ENCODE peak calls at places on chromosomes 11 and 22, in six cellular contexts. I, L, W, M, H and A are unnamed samples.

GRCh38 chr11:115458877-115459276 is 45.3 kb downstream of the CADM1 start:
- DNase-seq in I (no peak), L (no peak), W (no peak), M (no peak), H (no peak), A (no peak)

GRCh38 chr11:9765320-9766101 is 101.6 kb downstream of the SWAP70 start:
- DNase-seq in I (no peak), L (peak; percentile 91), W (peak; percentile 75), M (peak; percentile 73), H (no peak), A (peak; percentile 93)

GRCh38 chr11:71489311-71490043 is 36.5 kb downstream of the NADSYN1 start:
- DNase-seq in I (no peak), L (peak; percentile 58), W (no peak), M (no peak), H (no peak), A (peak; percentile 22)

GRCh38 chr22:18024276-18024939 is at the start of gene MICAL3:
- DNase-seq in I (peak; percentile 56), L (peak; percentile 66), W (peak; percentile 85), M (peak; percentile 57), H (peak; percentile 67), A (peak; percentile 65)

GRCh38 chr11:68383976-68384501 is 71.6 kb downstream of the LRP5 start:
- DNase-seq in I (peak; percentile 48), L (peak; percentile 44), W (peak; percentile 88), M (peak; percentile 71), H (peak; percentile 43), A (peak; percentile 19)

GRCh38 chr11:110490886-110491285 is 61.1 kb downstream of the FDX1 start:
- DNase-seq in I (no peak), L (peak; percentile 79), W (no peak), M (no peak), H (no peak), A (peak; percentile 86)

GRCh38 chr22:45916515-45916914 is 60.4 kb downstream of the WNT7B start:
- DNase-seq in I (no peak), L (no peak), W (no peak), M (no peak), H (no peak), A (no peak)

GRCh38 chr11:76240666-76241065 is 34.4 kb upstream of the WNT11 start:
- DNase-seq in I (no peak), L (no peak), W (peak; percentile 25), M (no peak), H (no peak), A (no peak)

GRCh38 chr11:65206441-65206841 is 24.7 kb downstream of the CAPN1 start:
- DNase-seq in I (no peak), L (no peak), W (no peak), M (no peak), H (no peak), A (no peak)

GRCh38 chr22:35203583-35203982 is 53.7 kb upstream of the HMGXB4 start:
- DNase-seq in I (no peak), L (no peak), W (no peak), M (no peak), H (no peak), A (no peak)

GRCh38 chr11:112440518-112440917 is 179.9 kb upstream of the PLET1 start:
- DNase-seq in I (no peak), L (no peak), W (no peak), M (no peak), H (no peak), A (no peak)

GRCh38 chr11:33015621-33016551 is at the start of gene DEPDC7:
- DNase-seq in I (peak; percentile 82), L (peak; percentile 81), W (peak; percentile 95), M (peak; percentile 84), H (peak; percentile 77), A (peak; percentile 84)

GRCh38 chr22:47129902-47130301 is 367.5 kb downstream of the TBC1D22A start:
- DNase-seq in I (no peak), L (no peak), W (peak; percentile 28), M (peak; percentile 7), H (no peak), A (no peak)

GRCh38 chr11:64844330-64845124 is at the start of gene CDC42BPG:
- DNase-seq in I (peak; percentile 81), L (peak; percentile 71), W (peak; percentile 88), M (peak; percentile 64), H (peak; percentile 81), A (peak; percentile 58)

GRCh38 chr11:72243567-72244316 is at the start of gene PHOX2A:
- DNase-seq in I (no peak), L (no peak), W (no peak), M (no peak), H (no peak), A (no peak)

GRCh38 chr11:115580416-115580815 is 76.2 kb upstream of the CADM1 start:
- DNase-seq in I (no peak), L (no peak), W (no peak), M (no peak), H (no peak), A (no peak)

GRCh38 chr11:82270870-82271269 is 462.8 kb downstream of the FAM181B start:
- DNase-seq in I (no peak), L (no peak), W (no peak), M (no peak), H (no peak), A (no peak)

GRCh38 chr11:94521684-94522083 is 9.4 kb downstream of the C11orf97 start:
- DNase-seq in I (no peak), L (no peak), W (no peak), M (no peak), H (no peak), A (peak; percentile 24)

GRCh38 chr11:69953356-69953755 is 124.8 kb upstream of the ANO1 start:
- DNase-seq in I (no peak), L (no peak), W (no peak), M (no peak), H (no peak), A (no peak)

GRCh38 chr11:10328314-10329090 is 23.6 kb downstream of the ADM start:
- DNase-seq in I (no peak), L (peak; percentile 84), W (no peak), M (no peak), H (no peak), A (peak; percentile 85)

GRCh38 chr11:97739892-97740782 is 1280.6 kb upstream of the CNTN5 start:
- DNase-seq in I (no peak), L (peak; percentile 87), W (no peak), M (no peak), H (no peak), A (peak; percentile 91)

GRCh38 chr22:19995611-19996339 is 20.8 kb downstream of the ARVCF start:
- DNase-seq in I (no peak), L (no peak), W (peak; percentile 87), M (no peak), H (no peak), A (peak; percentile 57)

GRCh38 chr22:45240810-45241631 is at the start of gene KIAA0930:
- DNase-seq in I (peak; percentile 82), L (peak; percentile 74), W (peak; percentile 94), M (peak; percentile 82), H (peak; percentile 73), A (peak; percentile 64)

DNA sequence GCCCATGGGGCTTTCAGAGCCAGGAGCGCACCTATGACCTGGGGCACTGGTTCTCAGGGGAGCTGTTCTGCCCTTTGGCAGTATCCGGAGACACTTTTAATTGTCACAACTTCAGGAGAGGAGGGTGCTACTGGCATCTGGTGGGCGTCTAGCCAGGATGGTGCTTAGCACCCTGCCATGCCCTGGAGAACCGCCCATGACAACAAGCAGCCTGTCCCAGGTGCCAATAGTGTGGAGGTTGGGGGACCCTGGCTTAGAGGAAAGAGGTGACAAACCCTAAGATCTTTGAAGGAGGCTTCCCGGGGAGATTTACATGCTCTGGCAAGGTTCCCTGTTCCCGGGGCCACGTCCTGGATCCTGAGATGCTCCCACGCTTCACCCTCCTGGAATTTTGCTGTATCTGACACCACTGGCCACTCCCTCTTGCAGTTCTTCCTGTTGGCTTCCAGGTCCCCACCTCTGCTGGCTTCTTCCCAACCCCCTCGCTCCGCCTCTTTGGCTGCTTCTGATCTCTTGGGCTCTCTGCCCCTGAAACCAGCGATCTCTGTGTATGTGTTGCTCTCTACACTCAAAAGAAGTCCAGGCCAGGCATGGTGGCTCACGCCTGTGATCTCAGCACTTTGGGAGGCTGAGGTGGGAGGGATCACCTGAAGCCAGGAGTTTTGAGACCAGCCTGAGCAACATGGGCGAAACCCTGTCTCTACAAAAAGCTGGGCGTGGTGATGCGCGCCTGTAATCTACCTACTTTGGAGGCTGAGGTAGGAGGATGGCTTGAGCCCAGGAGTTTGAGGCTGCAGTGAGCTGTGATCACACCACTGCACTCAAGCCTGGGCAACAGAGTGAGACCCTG is 31.1 kb downstream of the FADS3 start:
- DNase-seq in I (no peak), L (no peak), W (peak; percentile 91), M (peak; percentile 82), H (no peak), A (peak; percentile 21)
- H3K27ac ChIP-seq in I (no peak overlapping the region), L (no peak overlapping the region), W (peak overlapping the region; percentile 54), M (peak overlapping the region; percentile 81), H (no peak overlapping the region), A (no peak overlapping the region)

DNA sequence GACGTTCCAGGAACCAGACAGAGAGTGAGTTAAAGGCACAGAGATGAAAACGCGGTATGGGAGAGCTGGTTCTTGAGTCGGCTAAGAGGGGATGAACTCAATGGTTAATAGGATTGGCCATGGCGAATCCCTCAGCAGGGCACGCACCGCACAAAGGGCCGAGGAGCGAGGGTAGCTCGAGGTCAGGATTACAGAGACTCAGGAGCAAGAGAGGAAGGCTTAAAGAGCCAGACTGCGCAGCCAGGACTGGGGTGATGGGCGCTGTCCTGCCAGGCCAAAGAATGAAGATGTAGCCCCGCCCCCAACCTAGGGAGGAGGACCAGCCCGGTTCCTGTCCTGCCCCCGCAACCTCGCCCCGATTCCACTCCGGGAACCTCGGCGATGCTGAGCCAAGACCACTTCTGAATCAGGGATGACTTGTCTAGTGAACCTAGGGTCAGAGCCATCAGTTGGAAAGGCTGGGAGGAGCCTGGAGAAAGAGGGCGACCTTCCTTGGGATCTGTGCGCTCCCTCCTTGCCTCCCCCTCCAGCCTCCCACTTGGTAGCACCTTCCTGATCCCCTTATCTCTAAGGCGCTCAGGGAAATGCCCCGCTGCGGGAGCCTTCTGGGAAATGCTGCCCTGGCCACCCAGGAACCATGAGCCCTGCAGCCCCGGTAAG is at the start of gene PLEKHB1:
- DNase-seq in I (no peak), L (no peak), W (peak; percentile 74), M (no peak), H (no peak), A (no peak)
- H3K27ac ChIP-seq in I (no peak within 1 kb of the TSS), L (no peak within 1 kb of the TSS), W (no peak within 1 kb of the TSS), M (no peak within 1 kb of the TSS), H (peak within 1 kb of the TSS; percentile 34), A (no peak within 1 kb of the TSS)

GRCh38 chr22:37953437-37954179 is at the start of the genes C22orf23 and POLR2F:
- DNase-seq in I (peak; percentile 94), L (peak; percentile 96), W (peak; percentile 98), M (peak; percentile 96), H (peak; percentile 93), A (peak; percentile 93)
- H3K27ac ChIP-seq in I (peak within 1 kb of the TSS; percentile 77), L (no peak within 1 kb of the TSS), W (peak within 1 kb of the TSS; percentile 7), M (peak within 1 kb of the TSS; percentile 76), H (peak within 1 kb of the TSS; percentile 41), A (peak within 1 kb of the TSS; percentile 81)

GRCh38 chr11:126476977-126477376 is 121.5 kb downstream of the ST3GAL4 start:
- DNase-seq in I (no peak), L (no peak), W (peak; percentile 20), M (no peak), H (no peak), A (no peak)

GRCh38 chr11:126474220-126474619 is 118.7 kb downstream of the ST3GAL4 start:
- DNase-seq in I (no peak), L (no peak), W (peak; percentile 32), M (peak; percentile 36), H (no peak), A (no peak)

GRCh38 chr11:126474888-126475626 is 119.6 kb downstream of the ST3GAL4 start:
- DNase-seq in I (no peak), L (no peak), W (peak; percentile 60), M (no peak), H (no peak), A (no peak)

GRCh38 chr11:126476256-126476970 is 120.9 kb downstream of the ST3GAL4 start:
- DNase-seq in I (no peak), L (no peak), W (peak; percentile 38), M (no peak), H (no peak), A (no peak)

GRCh38 chr11:126475627-126475991 is 120.1 kb downstream of the ST3GAL4 start:
- DNase-seq in I (no peak), L (no peak), W (peak; percentile 38), M (no peak), H (no peak), A (no peak)
- H3K27ac ChIP-seq in I (no peak overlapping the region), L (no peak overlapping the region), W (no peak overlapping the region), M (peak overlapping the region; percentile 56), H (no peak overlapping the region), A (no peak overlapping the region)